ENCODE peak calls at places on chromosomes 13 and 19, in five cellular contexts. O is psoas muscle, L is Panc1, U is AG09309, G is heart right ventricle. Z is an unnamed sample.

GRCh38 chr19:19624032-19624570 is 3.9 kb downstream of the LPAR2 start:
- DNase-seq in O (no peak), L (no peak), U (no peak), G (no peak), Z (no peak)

GRCh38 chr19:46225558-46226004 is 4.0 kb upstream of the IGFL1 start:
- DNase-seq in O (no peak), L (no peak), U (no peak), G (no peak), Z (no peak)

GRCh38 chr19:13748169-13748884 is 16.0 kb upstream of the MRI1 start:
- DNase-seq in O (no peak), L (no peak), U (peak), G (no peak), Z (no peak)

GRCh38 chr19:19662866-19663291 is 597 bp downstream of the ATP13A1 start:
- DNase-seq in O (no peak), L (no peak), U (no peak), G (no peak), Z (no peak)

GRCh38 chr19:48405850-48406249 is 12.4 kb downstream of the GRIN2D start:
- DNase-seq in O (no peak), L (no peak), U (no peak), G (no peak), Z (no peak)

GRCh38 chr13:61664821-61665705 is 249.4 kb upstream of the PCDH20 start:
- DNase-seq in O (no peak), L (peak), U (no peak), G (no peak), Z (peak)

GRCh38 chr19:7670790-7671189 is 1.9 kb downstream of the RETN start:
- DNase-seq in O (no peak), L (no peak), U (no peak), G (no peak), Z (no peak)

GRCh38 chr19:51096473-51097165 is 11.6 kb downstream of the CTU1 start:
- DNase-seq in O (no peak), L (no peak), U (no peak), G (no peak), Z (no peak)

GRCh38 chr13:35894636-35895035 is 236.5 kb downstream of the DCLK1 start:
- DNase-seq in O (no peak), L (no peak), U (no peak), G (no peak), Z (no peak)

GRCh38 chr19:39677931-39678889 is 22.5 kb downstream of the LGALS16 start:
- DNase-seq in O (peak), L (peak), U (no peak), G (no peak), Z (no peak)

GRCh38 chr19:4977299-4978174 is 8.6 kb downstream of the KDM4B start:
- DNase-seq in O (peak), L (no peak), U (peak), G (no peak), Z (no peak)

GRCh38 chr19:14310055-14310454 is 71.2 kb upstream of the ADGRE5 start:
- DNase-seq in O (no peak), L (no peak), U (no peak), G (no peak), Z (no peak)

GRCh38 chr13:18996221-18996620 is 185.4 kb downstream of the TUBA3C start:
- DNase-seq in O (peak), L (no peak), U (no peak), G (no peak), Z (no peak)

GRCh38 chr13:112209731-112210130 is 142.8 kb downstream of the SOX1 start:
- DNase-seq in O (no peak), L (no peak), U (no peak), G (no peak), Z (no peak)

GRCh38 chr19:47363758-47364529 is 14.8 kb downstream of the DHX34 start:
- DNase-seq in O (no peak), L (no peak), U (peak), G (no peak), Z (no peak)

GRCh38 chr19:21604351-21604926 is 99.0 kb downstream of the ZNF429 start:
- DNase-seq in O (no peak), L (no peak), U (no peak), G (peak), Z (no peak)

GRCh38 chr13:60511637-60512036 is 114.6 kb downstream of the TDRD3 start:
- DNase-seq in O (no peak), L (no peak), U (no peak), G (no peak), Z (no peak)

GRCh38 chr13:29857089-29857488 is 6.7 kb upstream of the UBL3 start:
- DNase-seq in O (no peak), L (no peak), U (no peak), G (no peak), Z (no peak)

GRCh38 chr13:37349916-37350315 is 244.5 kb upstream of the CSNK1A1L start:
- DNase-seq in O (no peak), L (no peak), U (no peak), G (no peak), Z (no peak)

GRCh38 chr19:30319876-30320275 is 52.3 kb upstream of the ZNF536 start:
- DNase-seq in O (no peak), L (no peak), U (no peak), G (no peak), Z (no peak)

GRCh38 chr19:30318936-30319335 is 53.2 kb upstream of the ZNF536 start:
- DNase-seq in O (no peak), L (no peak), U (no peak), G (no peak), Z (no peak)

GRCh38 chr19:30319411-30319810 is 52.8 kb upstream of the ZNF536 start:
- DNase-seq in O (no peak), L (no peak), U (no peak), G (no peak), Z (no peak)

GRCh38 chr19:30317403-30317802 is 54.8 kb upstream of the ZNF536 start:
- DNase-seq in O (no peak), L (no peak), U (no peak), G (no peak), Z (no peak)

DNA sequence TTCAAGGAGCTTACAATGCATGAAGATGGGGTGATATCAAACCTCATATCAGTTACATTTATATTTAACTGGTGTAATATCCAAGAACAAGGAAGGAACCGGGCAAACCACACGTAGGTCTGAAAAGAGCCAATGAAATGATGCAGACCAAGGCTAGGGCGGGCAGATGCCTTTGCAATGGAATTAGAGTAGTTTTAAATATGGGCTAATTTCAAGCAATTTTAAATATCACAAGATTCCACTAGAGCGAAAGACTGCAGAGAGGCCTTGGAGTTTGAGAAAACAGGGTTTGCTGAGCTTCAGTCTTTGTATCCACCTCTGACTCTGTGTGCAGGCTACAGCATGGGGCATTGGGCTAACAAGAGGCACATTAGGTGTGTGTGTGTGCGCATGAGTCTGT is 53.9 kb upstream of the ZNF536 start:
- DNase-seq in O (no peak), L (no peak), U (no peak), G (no peak), Z (no peak)
- H3K4me3 ChIP-seq in O (no peak), L (no peak), U (no peak), G (no peak), Z (no peak)

DNA sequence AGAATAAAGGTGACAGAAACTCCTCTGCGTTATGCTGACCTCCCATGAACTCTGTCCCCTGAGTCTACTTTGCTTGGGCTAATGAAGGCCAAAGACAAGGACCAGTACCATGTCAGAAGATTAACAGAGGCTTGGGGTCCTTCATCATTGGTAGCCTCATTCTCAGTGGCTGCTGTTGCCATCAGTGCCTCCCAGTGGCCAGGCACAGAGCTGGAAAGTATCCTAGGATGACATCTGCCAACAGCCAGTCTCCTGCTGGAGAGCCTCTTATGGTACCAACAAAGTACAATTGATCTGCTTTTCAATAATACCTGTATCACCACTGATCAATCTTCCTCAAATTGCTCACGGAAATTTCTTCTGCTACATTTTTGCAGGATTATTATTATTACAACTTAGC is 281.6 kb downstream of the DNAJC15 start:
- DNase-seq in O (no peak), L (no peak), U (no peak), G (no peak), Z (no peak)
- TF ChIP-seq CTCF in O (no peak), L (peak), U (peak), G (no peak), Z (peak)

DNA sequence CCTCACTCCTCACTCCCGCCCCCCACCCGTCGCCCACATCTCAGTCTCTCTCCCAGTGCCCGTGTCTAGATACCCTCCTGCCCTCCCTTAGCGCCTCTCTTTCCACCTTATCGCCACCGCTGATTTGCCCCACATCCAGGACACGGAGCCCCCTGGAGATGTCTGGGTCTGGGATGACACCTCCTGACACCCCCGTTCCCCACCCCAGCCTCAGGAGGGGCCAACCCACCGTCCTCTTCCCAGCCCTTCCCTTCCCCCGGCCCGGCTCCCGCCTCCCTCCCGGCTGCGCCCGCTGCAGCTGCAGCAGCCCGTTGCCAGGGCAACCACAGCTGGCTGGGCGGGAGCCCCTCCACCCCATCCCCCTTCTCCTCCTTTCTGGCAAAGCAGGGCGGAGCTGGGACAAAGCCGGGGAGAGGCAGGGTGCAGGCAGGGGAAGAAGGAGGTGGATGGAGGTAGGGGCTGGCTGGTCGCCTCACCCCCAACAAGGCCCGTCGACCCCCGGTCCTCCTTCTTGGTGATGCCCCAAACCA is 13.5 kb downstream of the DPF1 start:
- DNase-seq in O (peak), L (no peak), U (no peak), G (peak), Z (no peak)
- H3K4me3 ChIP-seq in O (peak), L (no peak), U (no peak), G (no peak), Z (no peak)

GRCh38 chr13:48797127-48797526 is 143.4 kb downstream of the CYSLTR2 start:
- DNase-seq in O (no peak), L (no peak), U (no peak), G (no peak), Z (no peak)
- TF ChIP-seq CTCF in O (no peak), L (no peak), U (no peak), G (no peak), Z (no peak)

DNA sequence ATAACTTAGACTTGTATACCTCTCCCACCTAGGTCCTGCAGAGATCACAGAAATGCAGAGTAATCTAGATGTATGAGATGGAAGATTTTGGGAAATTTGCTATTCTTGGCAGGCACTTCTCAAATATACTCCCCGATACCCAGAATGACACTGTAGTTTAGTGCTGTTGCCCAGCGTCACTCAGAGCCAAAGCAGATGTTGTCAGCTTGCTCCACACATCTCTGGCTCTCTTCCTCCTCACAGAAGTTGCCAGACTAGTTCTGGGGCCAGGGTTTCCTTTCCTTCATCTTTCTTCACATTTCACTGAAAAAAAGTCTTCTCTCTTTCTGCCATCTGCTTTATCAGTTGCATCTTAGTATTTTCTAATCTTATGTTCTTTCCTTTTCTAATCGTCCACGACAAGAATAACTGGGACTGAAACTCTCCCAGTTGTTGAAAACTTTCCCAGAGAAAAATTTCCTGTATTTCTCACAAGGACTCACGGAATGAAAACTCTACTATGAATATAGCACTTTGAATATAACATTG is 251.4 kb downstream of the RGCC start:
- DNase-seq in O (peak), L (no peak), U (no peak), G (peak), Z (no peak)
- H3K4me3 ChIP-seq in O (no peak), L (no peak), U (no peak), G (no peak), Z (no peak)

GRCh38 chr13:45823583-45823982 is 28.0 kb downstream of the SIAH3 start:
- DNase-seq in O (no peak), L (no peak), U (no peak), G (no peak), Z (no peak)

GRCh38 chr13:45820106-45820838 is 31.3 kb downstream of the SIAH3 start:
- DNase-seq in O (no peak), L (no peak), U (no peak), G (no peak), Z (no peak)

GRCh38 chr13:45812599-45813372 is 38.8 kb downstream of the SIAH3 start:
- DNase-seq in O (no peak), L (no peak), U (no peak), G (no peak), Z (no peak)

GRCh38 chr13:45821861-45822260 is 29.7 kb downstream of the SIAH3 start:
- DNase-seq in O (no peak), L (no peak), U (no peak), G (no peak), Z (no peak)

GRCh38 chr13:45817833-45818232 is 33.7 kb downstream of the SIAH3 start:
- DNase-seq in O (no peak), L (no peak), U (no peak), G (no peak), Z (no peak)
- TF ChIP-seq CTCF in O (no peak), L (peak), U (no peak), G (no peak), Z (peak)

DNA sequence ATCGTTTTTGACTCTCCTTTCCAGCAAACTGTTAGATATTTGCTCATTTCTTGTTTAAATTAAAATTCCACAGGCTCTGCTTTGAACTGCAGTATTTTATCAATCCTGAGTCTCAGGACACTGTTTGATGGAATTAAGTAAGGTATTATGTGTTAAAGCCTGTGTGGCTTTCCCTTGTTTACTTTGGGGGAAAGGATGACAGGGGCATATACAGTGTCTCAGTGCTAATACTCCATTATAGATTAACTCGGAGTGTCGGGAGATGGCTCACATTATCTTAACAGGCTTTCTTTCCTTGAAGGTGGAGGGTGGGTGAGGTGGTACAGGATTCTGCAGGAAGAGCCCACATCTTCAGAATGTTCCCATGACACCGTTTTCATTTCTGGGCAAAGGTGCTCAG is 84.7 kb downstream of the SHISA2 start:
- DNase-seq in O (no peak), L (no peak), U (no peak), G (no peak), Z (no peak)
- H3K4me3 ChIP-seq in O (no peak), L (no peak), U (no peak), G (no peak), Z (no peak)

GRCh38 chr13:93244918-93245280 is 18.3 kb downstream of the GPC6 start:
- DNase-seq in O (no peak), L (no peak), U (no peak), G (no peak), Z (peak)

GRCh38 chr13:93249918-93250306 is 23.3 kb downstream of the GPC6 start:
- DNase-seq in O (no peak), L (no peak), U (no peak), G (no peak), Z (no peak)

GRCh38 chr13:93249259-93249917 is 22.8 kb downstream of the GPC6 start:
- DNase-seq in O (no peak), L (no peak), U (peak), G (no peak), Z (peak)

GRCh38 chr13:93246069-93246468 is 19.5 kb downstream of the GPC6 start:
- DNase-seq in O (no peak), L (no peak), U (no peak), G (no peak), Z (no peak)

DNA sequence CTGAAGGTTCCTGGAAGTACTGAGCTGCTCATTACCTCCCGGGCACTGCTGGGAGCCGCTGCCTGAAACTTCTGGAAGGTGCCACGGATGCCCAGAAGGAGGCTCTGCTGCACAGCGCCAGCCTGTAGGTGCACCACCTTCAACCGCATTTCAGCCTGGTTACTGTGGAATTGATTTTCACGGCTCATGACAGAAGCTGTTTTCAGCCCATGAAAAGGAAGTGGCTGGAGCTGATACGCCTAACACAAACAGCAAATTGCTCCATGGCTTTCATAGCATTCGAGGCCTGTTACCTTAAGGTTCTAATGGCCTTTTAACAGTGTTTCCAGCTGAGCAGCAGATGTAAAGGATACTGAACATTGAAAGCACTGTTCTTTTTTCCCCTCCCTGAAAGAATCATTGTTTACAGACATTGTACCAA is 22.0 kb downstream of the GPC6 start:
- DNase-seq in O (no peak), L (no peak), U (no peak), G (no peak), Z (peak)
- TF ChIP-seq CTCF in O (no peak), L (peak), U (peak), G (no peak), Z (peak)

DNA sequence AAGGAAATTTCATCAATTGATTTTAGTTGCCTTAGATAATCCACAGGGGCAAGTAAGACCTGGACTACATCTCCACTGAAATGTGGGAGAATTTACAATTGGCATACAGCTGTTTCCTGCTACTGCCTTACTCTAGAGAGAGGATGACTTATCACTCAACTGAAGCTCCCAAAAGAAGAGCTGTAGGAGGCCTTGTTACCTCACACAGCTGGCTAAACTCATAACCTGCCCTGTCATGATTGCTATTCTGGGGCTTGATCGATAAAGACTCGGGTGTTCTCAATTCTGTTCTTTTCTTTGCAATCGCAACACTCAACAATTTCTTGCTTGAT is 1396.4 kb downstream of the EFNB2 start:
- DNase-seq in O (no peak), L (no peak), U (no peak), G (no peak), Z (no peak)
- H3K4me3 ChIP-seq in O (no peak), L (peak), U (no peak), G (no peak), Z (no peak)

Z was measured in epithelial cell of proximal tubule.